ENCODE peak calls at places on chromosome 15, in five cellular contexts. One of them, this sample, is unnamed.

GRCh38 chr15:61133361-61133760 is 95.7 kb downstream of the RORA start:
- DNase-seq in suprapubic skin: no peak
- DNase-seq in CD8-positive, alpha-beta T cell: no peak
- DNase-seq in sigmoid colon: no peak
- DNase-seq in astrocyte: peak; percentile 14
- DNase-seq in this sample: no peak

GRCh38 chr15:99105516-99106341 is 849 bp downstream of the SYNM start:
- DNase-seq in sigmoid colon: peak; percentile 79
- DNase-seq in suprapubic skin: peak; percentile 79
- DNase-seq in astrocyte: peak; percentile 65
- DNase-seq in CD8-positive, alpha-beta T cell: no peak
- DNase-seq in this sample: peak; percentile 79

GRCh38 chr15:78046796-78047341 is 30.6 kb downstream of the TBC1D2B start:
- DNase-seq in astrocyte: no peak
- DNase-seq in suprapubic skin: no peak
- DNase-seq in sigmoid colon: no peak
- DNase-seq in CD8-positive, alpha-beta T cell: no peak
- DNase-seq in this sample: no peak

GRCh38 chr15:20356444-20357138 is 185.0 kb downstream of the GOLGA6L6 start:
- DNase-seq in CD8-positive, alpha-beta T cell: peak; percentile 84
- DNase-seq in suprapubic skin: peak; percentile 81
- DNase-seq in sigmoid colon: peak; percentile 69
- DNase-seq in astrocyte: no peak
- DNase-seq in this sample: peak; percentile 76

GRCh38 chr15:56244811-56245576 is 1.3 kb upstream of the RFX7 start:
- DNase-seq in astrocyte: no peak
- DNase-seq in sigmoid colon: no peak
- DNase-seq in suprapubic skin: peak; percentile 80
- DNase-seq in CD8-positive, alpha-beta T cell: peak; percentile 1
- DNase-seq in this sample: no peak

GRCh38 chr15:83365370-83365938 is 81.0 kb upstream of the BNC1 start:
- DNase-seq in astrocyte: peak; percentile 58
- DNase-seq in CD8-positive, alpha-beta T cell: no peak
- DNase-seq in suprapubic skin: no peak
- DNase-seq in sigmoid colon: no peak
- DNase-seq in this sample: no peak

GRCh38 chr15:82803793-82804574 is 1.9 kb downstream of the FSD2 start:
- DNase-seq in sigmoid colon: no peak
- DNase-seq in astrocyte: no peak
- DNase-seq in suprapubic skin: no peak
- DNase-seq in CD8-positive, alpha-beta T cell: no peak
- DNase-seq in this sample: no peak

GRCh38 chr15:80246425-80246894 is 5.6 kb downstream of the CTXND1 start:
- DNase-seq in sigmoid colon: peak; percentile 55
- DNase-seq in CD8-positive, alpha-beta T cell: no peak
- DNase-seq in astrocyte: no peak
- DNase-seq in suprapubic skin: no peak
- DNase-seq in this sample: peak; percentile 26

GRCh38 chr15:70698991-70699390 is 64.4 kb downstream of the UACA start:
- DNase-seq in suprapubic skin: no peak
- DNase-seq in sigmoid colon: no peak
- DNase-seq in CD8-positive, alpha-beta T cell: no peak
- DNase-seq in astrocyte: peak; percentile 58
- DNase-seq in this sample: no peak

GRCh38 chr15:93296786-93297500 is 207.9 kb upstream of the RGMA start:
- DNase-seq in suprapubic skin: no peak
- DNase-seq in astrocyte: no peak
- DNase-seq in CD8-positive, alpha-beta T cell: no peak
- DNase-seq in sigmoid colon: no peak
- DNase-seq in this sample: no peak

GRCh38 chr15:90219421-90220141 is 14.2 kb downstream of the CIB1 start:
- DNase-seq in astrocyte: no peak
- DNase-seq in CD8-positive, alpha-beta T cell: peak; percentile 53
- DNase-seq in suprapubic skin: no peak
- DNase-seq in sigmoid colon: no peak
- DNase-seq in this sample: no peak

GRCh38 chr15:55654541-55654940 is 66.4 kb upstream of the PYGO1 start:
- DNase-seq in sigmoid colon: no peak
- DNase-seq in astrocyte: peak; percentile 66
- DNase-seq in suprapubic skin: no peak
- DNase-seq in CD8-positive, alpha-beta T cell: no peak
- DNase-seq in this sample: no peak

GRCh38 chr15:78082743-78083110 is 5.2 kb upstream of the TBC1D2B start:
- DNase-seq in suprapubic skin: no peak
- DNase-seq in CD8-positive, alpha-beta T cell: no peak
- DNase-seq in sigmoid colon: peak; percentile 36
- DNase-seq in astrocyte: no peak
- DNase-seq in this sample: no peak

GRCh38 chr15:57003418-57003817 is 85.0 kb downstream of the TCF12 start:
- DNase-seq in CD8-positive, alpha-beta T cell: no peak
- DNase-seq in sigmoid colon: no peak
- DNase-seq in astrocyte: peak; percentile 92
- DNase-seq in suprapubic skin: no peak
- DNase-seq in this sample: no peak

GRCh38 chr15:93270937-93271472 is 182.0 kb upstream of the RGMA start:
- DNase-seq in sigmoid colon: no peak
- DNase-seq in CD8-positive, alpha-beta T cell: no peak
- DNase-seq in suprapubic skin: no peak
- DNase-seq in astrocyte: no peak
- DNase-seq in this sample: peak; percentile 47

GRCh38 chr15:101273534-101273933 is 3.8 kb downstream of the SELENOS start:
- DNase-seq in CD8-positive, alpha-beta T cell: no peak
- DNase-seq in astrocyte: no peak
- DNase-seq in sigmoid colon: no peak
- DNase-seq in suprapubic skin: no peak
- DNase-seq in this sample: no peak

GRCh38 chr15:72168833-72169232 is 28.8 kb downstream of the GRAMD2A start:
- DNase-seq in CD8-positive, alpha-beta T cell: no peak
- DNase-seq in astrocyte: no peak
- DNase-seq in sigmoid colon: no peak
- DNase-seq in suprapubic skin: no peak
- DNase-seq in this sample: no peak

GRCh38 chr15:25188551-25189101 is 233.8 kb downstream of the SNRPN start:
- DNase-seq in astrocyte: no peak
- DNase-seq in CD8-positive, alpha-beta T cell: no peak
- DNase-seq in sigmoid colon: no peak
- DNase-seq in suprapubic skin: no peak
- DNase-seq in this sample: no peak
- H3K4me3 ChIP-seq in astrocyte: no peak overlapping the region
- H3K4me3 ChIP-seq in CD8-positive, alpha-beta T cell: no peak overlapping the region
- H3K4me3 ChIP-seq in sigmoid colon: no peak overlapping the region
- H3K4me3 ChIP-seq in suprapubic skin: no peak overlapping the region
- H3K4me3 ChIP-seq in this sample: no peak overlapping the region

DNA sequence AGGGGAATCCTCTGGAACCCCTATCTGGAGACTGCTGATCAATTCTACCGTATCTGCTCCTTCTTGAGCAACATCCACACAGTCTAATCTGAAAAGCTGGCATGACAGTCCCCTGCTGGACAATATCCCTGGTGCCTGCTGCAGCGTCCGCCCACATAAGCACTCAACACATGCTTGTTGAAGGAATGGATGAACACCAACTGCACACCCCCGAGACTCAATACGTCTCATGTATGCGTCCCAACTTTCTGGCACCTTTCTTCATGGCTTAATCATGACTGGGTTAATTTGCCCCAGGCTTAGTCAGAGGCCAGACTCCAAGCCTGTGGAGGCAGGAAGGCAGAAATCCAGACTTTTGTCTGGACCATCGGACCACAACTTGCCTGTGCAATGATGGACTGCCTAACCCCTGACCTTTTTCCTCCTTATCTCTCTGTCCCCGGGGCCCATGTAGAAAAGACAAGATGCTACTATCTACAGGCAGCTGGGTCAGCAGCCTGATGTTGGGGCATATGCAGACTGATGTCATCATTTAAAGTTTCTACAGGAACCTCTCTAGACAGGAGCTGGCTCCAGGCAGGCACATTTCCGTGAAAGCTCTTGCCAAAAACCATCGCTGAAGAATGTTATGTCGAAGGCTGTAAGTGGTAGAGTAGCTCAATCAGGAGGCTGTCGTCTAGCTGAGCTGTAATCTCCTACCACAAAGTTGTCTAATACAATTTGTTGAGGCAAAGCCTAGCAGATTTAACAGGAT is 114.1 kb upstream of the TPM1 start:
- DNase-seq in suprapubic skin: no peak
- DNase-seq in CD8-positive, alpha-beta T cell: no peak
- DNase-seq in astrocyte: peak; percentile 100
- DNase-seq in sigmoid colon: no peak
- DNase-seq in this sample: no peak
- TF ChIP-seq CTCF in suprapubic skin: no peak
- TF ChIP-seq CTCF in CD8-positive, alpha-beta T cell: no peak
- TF ChIP-seq CTCF in astrocyte: peak; percentile 54
- TF ChIP-seq CTCF in sigmoid colon: no peak
- TF ChIP-seq CTCF in this sample: no peak

GRCh38 chr15:68559342-68560310 is 19.2 kb upstream of the CORO2B start:
- DNase-seq in sigmoid colon: peak; percentile 87
- DNase-seq in CD8-positive, alpha-beta T cell: peak; percentile 62
- DNase-seq in suprapubic skin: peak; percentile 89
- DNase-seq in astrocyte: peak; percentile 57
- DNase-seq in this sample: peak; percentile 73

GRCh38 chr15:68560501-68561113 is 18.2 kb upstream of the CORO2B start:
- DNase-seq in CD8-positive, alpha-beta T cell: no peak
- DNase-seq in sigmoid colon: peak; percentile 46
- DNase-seq in astrocyte: no peak
- DNase-seq in suprapubic skin: peak; percentile 50
- DNase-seq in this sample: peak; percentile 69

GRCh38 chr15:68557469-68558317 is 21.1 kb upstream of the CORO2B start:
- DNase-seq in astrocyte: no peak
- DNase-seq in sigmoid colon: no peak
- DNase-seq in CD8-positive, alpha-beta T cell: no peak
- DNase-seq in suprapubic skin: no peak
- DNase-seq in this sample: no peak

GRCh38 chr15:68556139-68556990 is 22.4 kb upstream of the CORO2B start:
- DNase-seq in suprapubic skin: no peak
- DNase-seq in astrocyte: no peak
- DNase-seq in sigmoid colon: no peak
- DNase-seq in CD8-positive, alpha-beta T cell: no peak
- DNase-seq in this sample: no peak

GRCh38 chr15:68558318-68559305 is 20.2 kb upstream of the CORO2B start:
- DNase-seq in suprapubic skin: no peak
- DNase-seq in CD8-positive, alpha-beta T cell: no peak
- DNase-seq in sigmoid colon: peak; percentile 60
- DNase-seq in astrocyte: no peak
- DNase-seq in this sample: no peak
- H3K4me3 ChIP-seq in suprapubic skin: peak overlapping the region; percentile 36
- H3K4me3 ChIP-seq in CD8-positive, alpha-beta T cell: peak overlapping the region; percentile 66
- H3K4me3 ChIP-seq in sigmoid colon: no peak overlapping the region
- H3K4me3 ChIP-seq in astrocyte: peak overlapping the region; percentile 63
- H3K4me3 ChIP-seq in this sample: peak overlapping the region; percentile 74

DNA sequence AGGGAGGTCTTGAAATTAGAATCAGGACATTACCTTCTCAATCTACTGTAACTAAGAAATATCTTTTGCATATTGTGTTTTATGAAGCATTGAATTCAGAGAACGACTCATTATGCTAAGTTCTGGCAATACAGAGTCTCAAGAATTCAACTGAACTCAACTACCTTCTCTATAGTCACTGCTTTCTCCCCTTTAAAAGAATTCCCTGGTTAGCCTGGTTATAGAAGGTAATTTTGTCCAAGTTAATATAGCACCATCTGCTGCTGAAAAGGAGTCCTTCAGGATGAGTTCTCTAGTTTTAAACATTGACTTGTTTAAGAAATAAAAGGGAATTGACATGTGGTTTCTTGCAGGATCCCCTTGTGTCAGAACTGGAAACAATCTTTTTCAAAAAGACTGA is 60.2 kb downstream of the IL16 start:
- DNase-seq in suprapubic skin: no peak
- DNase-seq in astrocyte: peak; percentile 31
- DNase-seq in sigmoid colon: no peak
- DNase-seq in CD8-positive, alpha-beta T cell: no peak
- DNase-seq in this sample: no peak
- TF ChIP-seq CTCF in suprapubic skin: peak; percentile 36
- TF ChIP-seq CTCF in astrocyte: peak; percentile 55
- TF ChIP-seq CTCF in sigmoid colon: no peak
- TF ChIP-seq CTCF in CD8-positive, alpha-beta T cell: no peak
- TF ChIP-seq CTCF in this sample: no peak

GRCh38 chr15:77009176-77009575 is 14.2 kb downstream of the PSTPIP1 start:
- DNase-seq in sigmoid colon: no peak
- DNase-seq in suprapubic skin: no peak
- DNase-seq in astrocyte: no peak
- DNase-seq in CD8-positive, alpha-beta T cell: no peak
- DNase-seq in this sample: no peak

GRCh38 chr15:77009646-77010311 is 14.9 kb downstream of the PSTPIP1 start:
- DNase-seq in sigmoid colon: no peak
- DNase-seq in astrocyte: no peak
- DNase-seq in CD8-positive, alpha-beta T cell: no peak
- DNase-seq in suprapubic skin: no peak
- DNase-seq in this sample: no peak

GRCh38 chr15:77012117-77012712 is 17.3 kb downstream of the PSTPIP1 start:
- DNase-seq in CD8-positive, alpha-beta T cell: no peak
- DNase-seq in suprapubic skin: no peak
- DNase-seq in astrocyte: no peak
- DNase-seq in sigmoid colon: no peak
- DNase-seq in this sample: no peak

GRCh38 chr15:77010842-77011241 is 15.9 kb downstream of the PSTPIP1 start:
- DNase-seq in astrocyte: no peak
- DNase-seq in sigmoid colon: no peak
- DNase-seq in suprapubic skin: no peak
- DNase-seq in CD8-positive, alpha-beta T cell: no peak
- DNase-seq in this sample: no peak

DNA sequence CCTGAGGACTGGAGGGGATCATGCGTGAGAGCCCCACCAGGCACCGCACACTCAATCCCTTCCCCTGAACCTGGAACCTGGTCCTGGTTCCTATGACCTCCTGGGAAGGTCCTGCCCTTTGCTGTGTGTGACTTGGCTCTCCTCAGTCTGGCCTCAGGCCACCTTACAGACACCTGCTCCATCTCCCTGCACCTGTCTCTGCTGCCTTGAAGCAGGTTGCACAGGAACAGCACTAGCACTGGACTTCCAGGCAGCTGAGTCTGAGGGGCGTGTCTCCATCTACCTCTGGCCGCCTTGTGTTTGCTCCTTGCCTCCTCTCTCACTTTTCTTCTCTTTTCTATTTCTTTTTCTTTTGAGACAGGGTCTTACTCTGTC is 15.4 kb downstream of the PSTPIP1 start:
- DNase-seq in suprapubic skin: no peak
- DNase-seq in astrocyte: no peak
- DNase-seq in sigmoid colon: no peak
- DNase-seq in CD8-positive, alpha-beta T cell: no peak
- DNase-seq in this sample: no peak
- H3K4me3 ChIP-seq in suprapubic skin: no peak overlapping the region
- H3K4me3 ChIP-seq in astrocyte: no peak overlapping the region
- H3K4me3 ChIP-seq in sigmoid colon: no peak overlapping the region
- H3K4me3 ChIP-seq in CD8-positive, alpha-beta T cell: no peak overlapping the region
- H3K4me3 ChIP-seq in this sample: no peak overlapping the region

GRCh38 chr15:67242665-67243064 is 11.8 kb downstream of the AAGAB start:
- DNase-seq in astrocyte: no peak
- DNase-seq in CD8-positive, alpha-beta T cell: no peak
- DNase-seq in suprapubic skin: no peak
- DNase-seq in sigmoid colon: no peak
- DNase-seq in this sample: no peak

GRCh38 chr15:67241132-67241855 is 13.2 kb downstream of the AAGAB start:
- DNase-seq in astrocyte: no peak
- DNase-seq in suprapubic skin: no peak
- DNase-seq in CD8-positive, alpha-beta T cell: no peak
- DNase-seq in sigmoid colon: no peak
- DNase-seq in this sample: no peak

GRCh38 chr15:67244966-67245478 is 9.4 kb downstream of the AAGAB start:
- DNase-seq in sigmoid colon: no peak
- DNase-seq in astrocyte: peak; percentile 23
- DNase-seq in CD8-positive, alpha-beta T cell: no peak
- DNase-seq in suprapubic skin: no peak
- DNase-seq in this sample: no peak

GRCh38 chr15:67240235-67241131 is 14.0 kb downstream of the AAGAB start:
- DNase-seq in astrocyte: no peak
- DNase-seq in sigmoid colon: no peak
- DNase-seq in suprapubic skin: no peak
- DNase-seq in CD8-positive, alpha-beta T cell: no peak
- DNase-seq in this sample: no peak
- TF ChIP-seq CTCF in astrocyte: peak; percentile 9
- TF ChIP-seq CTCF in sigmoid colon: peak; percentile 33
- TF ChIP-seq CTCF in suprapubic skin: no peak
- TF ChIP-seq CTCF in CD8-positive, alpha-beta T cell: no peak
- TF ChIP-seq CTCF in this sample: no peak

This sample was measured in coronary artery.